ENCODE peak calls at places on chromosomes 16 and 17, in four cellular contexts. S is HepG2, K is GM12878, Q is SK-N-SH. A is an unnamed sample.

GRCh38 chr17:56737741-56738161 is 96.0 kb downstream of the C17orf67 start:
- DNase-seq in S (no peak), K (no peak), Q (no peak), A (no peak)

GRCh38 chr17:51857052-51857593 is 301.4 kb downstream of the CA10 start:
- DNase-seq in S (no peak), K (no peak), Q (peak; percentile 26), A (no peak)

GRCh38 chr17:29180788-29181160 is 576 bp upstream of the MYO18A start:
- DNase-seq in S (no peak), K (no peak), Q (no peak), A (no peak)

GRCh38 chr17:82357394-82357793 is 1.7 kb upstream of the TEX19 start:
- DNase-seq in S (no peak), K (no peak), Q (no peak), A (no peak)

GRCh38 chr17:77312786-77313599 is 172.2 kb downstream of the SEC14L1 start:
- DNase-seq in S (peak; percentile 66), K (no peak), Q (peak; percentile 29), A (peak; percentile 82)

GRCh38 chr16:88777801-88778415 is 7.1 kb downstream of the PIEZO1 start:
- DNase-seq in S (no peak), K (no peak), Q (no peak), A (no peak)

GRCh38 chr16:11698271-11698689 is 30.0 kb downstream of the SNN start:
- DNase-seq in S (no peak), K (no peak), Q (no peak), A (no peak)

GRCh38 chr16:4008116-4008515 is 108.1 kb downstream of the ADCY9 start:
- DNase-seq in S (no peak), K (no peak), Q (no peak), A (no peak)

GRCh38 chr17:19247423-19247822 is 10.3 kb downstream of the EPN2 start:
- DNase-seq in S (no peak), K (no peak), Q (peak; percentile 39), A (no peak)

GRCh38 chr16:51326131-51326856 is 175.2 kb upstream of the SALL1 start:
- DNase-seq in S (no peak), K (no peak), Q (no peak), A (no peak)

GRCh38 chr17:15236281-15237105 is 28.6 kb downstream of the PMP22 start:
- DNase-seq in S (no peak), K (no peak), Q (no peak), A (no peak)

GRCh38 chr16:30142672-30143346 is 19.8 kb upstream of the MAPK3 start:
- DNase-seq in S (peak; percentile 61), K (peak; percentile 30), Q (no peak), A (peak; percentile 66)

GRCh38 chr16:82027629-82028035 is 7.4 kb upstream of the HSD17B2 start:
- DNase-seq in S (no peak), K (no peak), Q (no peak), A (no peak)

GRCh38 chr17:47995241-47995935 is 24.5 kb downstream of the CDK5RAP3 start:
- DNase-seq in S (no peak), K (no peak), Q (no peak), A (no peak)

GRCh38 chr17:82952019-82952418 is 112.2 kb upstream of the ZNF750 start:
- DNase-seq in S (no peak), K (no peak), Q (no peak), A (no peak)

GRCh38 chr17:65137076-65137935 is at the start of gene RGS9:
- DNase-seq in S (peak; percentile 52), K (peak; percentile 38), Q (peak; percentile 97), A (peak; percentile 86)

GRCh38 chr16:10787304-10787703 is 31.3 kb downstream of the TVP23A start:
- DNase-seq in S (no peak), K (no peak), Q (no peak), A (no peak)

GRCh38 chr16:64983983-64984382 is 137.9 kb downstream of the CDH11 start:
- DNase-seq in S (peak; percentile 5), K (no peak), Q (peak; percentile 32), A (peak; percentile 3)

GRCh38 chr16:89360760-89361435 is 129.5 kb downstream of the ANKRD11 start:
- DNase-seq in S (no peak), K (peak; percentile 76), Q (no peak), A (no peak)

GRCh38 chr17:3636908-3637373 is 381 bp downstream of the CTNS start:
- DNase-seq in S (no peak), K (no peak), Q (no peak), A (no peak)

GRCh38 chr16:68470461-68471150 is 22.3 kb upstream of the SMPD3 start:
- DNase-seq in S (no peak), K (peak; percentile 94), Q (no peak), A (no peak)

GRCh38 chr16:68229431-68230175 is 6.3 kb downstream of the ESRP2 start:
- DNase-seq in S (peak; percentile 64), K (no peak), Q (peak; percentile 69), A (no peak)

GRCh38 chr17:44599298-44600175 is 42.3 kb downstream of the FZD2 start:
- DNase-seq in S (no peak), K (no peak), Q (no peak), A (no peak)

GRCh38 chr17:55778389-55779118 is 27.7 kb downstream of the PCTP start:
- DNase-seq in S (no peak), K (no peak), Q (no peak), A (no peak)

GRCh38 chr17:70483624-70484023 is 314.3 kb downstream of the KCNJ2 start:
- DNase-seq in S (no peak), K (no peak), Q (no peak), A (no peak)

GRCh38 chr16:52293209-52293608 is 253.7 kb downstream of the TOX3 start:
- DNase-seq in S (no peak), K (no peak), Q (no peak), A (no peak)

GRCh38 chr16:81189100-81189664 is 49.3 kb upstream of the BCO1 start:
- DNase-seq in S (no peak), K (no peak), Q (peak; percentile 46), A (peak; percentile 37)

GRCh38 chr16:29810699-29811169 is 1.3 kb upstream of the PRRT2 start:
- DNase-seq in S (no peak), K (no peak), Q (no peak), A (no peak)

GRCh38 chr16:67252806-67253497 is 4.2 kb downstream of the SLC9A5 start:
- DNase-seq in S (no peak), K (no peak), Q (peak; percentile 59), A (no peak)

GRCh38 chr16:75593825-75594820 is 27.9 kb downstream of the GABARAPL2 start:
- DNase-seq in S (peak; percentile 87), K (no peak), Q (peak; percentile 41), A (no peak)

GRCh38 chr17:30433514-30433913 is 43.7 kb upstream of the GOSR1 start:
- DNase-seq in S (no peak), K (no peak), Q (no peak), A (no peak)

GRCh38 chr17:4710693-4711634 is 532 bp downstream of the ARRB2 start:
- DNase-seq in S (no peak), K (no peak), Q (peak; percentile 72), A (no peak)

GRCh38 chr17:19705201-19705600 is 11.2 kb downstream of the SLC47A2 start:
- DNase-seq in S (no peak), K (no peak), Q (no peak), A (no peak)

GRCh38 chr16:77675464-77676324 is 46.6 kb upstream of the NUDT7 start:
- DNase-seq in S (peak; percentile 74), K (peak; percentile 24), Q (peak; percentile 79), A (peak; percentile 91)

GRCh38 chr17:2853722-2854580 is 57.7 kb downstream of the RAP1GAP2 start:
- DNase-seq in S (no peak), K (no peak), Q (peak; percentile 88), A (no peak)

GRCh38 chr17:59513934-59514841 is 51.2 kb upstream of the DHX40 start:
- DNase-seq in S (peak; percentile 98), K (no peak), Q (peak; percentile 68), A (no peak)
- TF ChIP-seq JUND in S (no peak), K (no peak), Q (no peak), A (no peak)

DNA sequence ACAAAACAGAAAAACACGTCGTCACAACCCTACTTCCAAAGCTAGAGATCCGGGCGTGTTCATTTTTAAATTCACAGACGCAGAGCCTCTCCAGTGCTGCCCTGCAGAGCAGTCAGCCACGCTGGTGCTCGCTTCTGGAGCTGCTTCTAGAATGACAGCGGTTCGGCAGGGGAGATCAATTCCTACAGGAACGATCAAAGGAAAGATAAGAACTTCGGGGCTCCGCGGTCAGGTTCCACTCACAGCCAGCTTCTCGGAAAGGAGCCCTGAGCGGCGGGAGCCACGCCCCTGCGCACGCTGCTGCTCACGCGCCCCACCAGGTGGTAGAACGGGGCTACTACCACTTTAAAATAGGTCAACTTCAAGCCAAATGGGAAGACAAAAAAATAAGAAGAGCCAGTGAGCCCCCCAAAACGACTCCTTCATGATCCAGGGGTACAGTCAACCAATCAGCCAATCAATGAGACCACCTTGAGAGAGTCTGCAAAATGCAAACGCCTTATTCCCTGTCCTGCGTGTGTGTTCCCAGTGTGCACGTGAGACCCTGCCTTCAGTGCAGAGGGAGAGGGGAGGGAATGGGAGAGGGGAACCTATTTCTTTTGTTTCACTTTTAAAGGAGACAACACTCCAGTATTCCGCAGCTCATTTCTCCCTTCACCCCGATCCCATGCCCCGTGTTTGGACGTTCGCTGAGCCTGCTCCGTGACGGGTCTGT is 209.7 kb downstream of the RBFOX3 start:
- DNase-seq in S (peak; percentile 52), K (no peak), Q (peak; percentile 94), A (peak; percentile 66)
- TF ChIP-seq JUND in S (no peak), K (no peak), Q (no peak), A (no peak)

GRCh38 chr16:66240996-66241395 is 125.5 kb upstream of the CDH5 start:
- DNase-seq in S (no peak), K (no peak), Q (no peak), A (no peak)
- TF ChIP-seq JUND in S (no peak), K (no peak), Q (no peak), A (no peak)

DNA sequence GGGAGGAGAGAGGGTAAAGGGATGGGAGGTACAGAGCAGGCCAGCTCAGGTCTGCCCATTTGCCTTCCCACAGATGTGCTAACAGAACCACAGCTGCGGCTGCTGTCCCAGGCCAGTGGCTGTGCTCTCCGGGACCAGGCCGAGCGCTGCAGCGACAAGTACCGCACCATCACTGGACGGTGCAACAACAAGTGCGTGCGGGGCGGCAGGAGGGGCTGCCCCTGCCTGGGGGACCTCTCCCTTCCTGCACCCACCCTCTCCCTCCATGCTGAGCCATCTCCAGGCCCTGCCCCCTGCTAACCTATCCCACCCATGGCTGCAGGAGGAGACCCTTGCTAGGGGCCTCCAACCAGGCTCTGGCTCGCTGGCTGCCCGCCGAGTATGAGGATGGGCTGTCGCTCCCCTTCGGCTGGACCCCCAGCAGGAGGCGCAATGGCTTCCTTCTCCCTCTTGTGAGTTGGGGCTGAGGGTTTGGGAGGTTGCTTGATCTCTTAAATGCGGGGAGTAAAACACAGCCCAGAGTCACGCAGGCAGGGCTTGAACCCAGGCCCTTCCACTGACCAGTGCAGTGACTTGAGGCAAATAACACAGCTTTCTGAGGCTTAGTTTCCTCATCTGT is 1.2 kb downstream of the EPX start:
- DNase-seq in S (no peak), K (no peak), Q (peak; percentile 43), A (no peak)
- TF ChIP-seq JUND in S (no peak), K (no peak), Q (no peak), A (no peak)

GRCh38 chr16:50215680-50216079 is 50.7 kb upstream of the ADCY7 start:
- DNase-seq in S (no peak), K (no peak), Q (no peak), A (no peak)

GRCh38 chr16:50210266-50211038 is 55.9 kb upstream of the ADCY7 start:
- DNase-seq in S (peak; percentile 77), K (peak; percentile 48), Q (peak; percentile 68), A (peak; percentile 13)

GRCh38 chr16:50209548-50210265 is 56.6 kb downstream of the TENT4B start:
- DNase-seq in S (no peak), K (no peak), Q (no peak), A (no peak)

GRCh38 chr16:50216231-50216630 is 50.1 kb upstream of the ADCY7 start:
- DNase-seq in S (no peak), K (no peak), Q (no peak), A (no peak)

GRCh38 chr16:50213939-50214519 is 52.3 kb upstream of the ADCY7 start:
- DNase-seq in S (peak; percentile 58), K (no peak), Q (peak; percentile 48), A (no peak)
- TF ChIP-seq JUND in S (no peak), K (no peak), Q (no peak), A (no peak)